ENCODE peak calls at places on chromosomes 12 and 14, in five cellular contexts. One of them, this sample, is unnamed.

GRCh38 chr14:26415618-26416123 is 182.2 kb downstream of the NOVA1 start:
- DNase-seq in fibroblast of lung: peak
- DNase-seq in neuronal stem cell: no peak
- DNase-seq in neural progenitor cell: no peak
- DNase-seq in PC-3: peak
- DNase-seq in this sample: no peak

GRCh38 chr14:100546051-100546443 is 41.2 kb downstream of the BEGAIN start:
- DNase-seq in neural progenitor cell: no peak
- DNase-seq in PC-3: peak
- DNase-seq in neuronal stem cell: no peak
- DNase-seq in fibroblast of lung: no peak
- DNase-seq in this sample: no peak

GRCh38 chr12:2812290-2813213 is at the start of gene ITFG2:
- DNase-seq in fibroblast of lung: peak
- DNase-seq in neural progenitor cell: peak
- DNase-seq in PC-3: peak
- DNase-seq in neuronal stem cell: peak
- DNase-seq in this sample: peak

GRCh38 chr12:58841058-58841798 is 79.1 kb downstream of the LRIG3 start:
- DNase-seq in neuronal stem cell: no peak
- DNase-seq in fibroblast of lung: no peak
- DNase-seq in neural progenitor cell: peak
- DNase-seq in PC-3: no peak
- DNase-seq in this sample: no peak

GRCh38 chr12:101256271-101256670 is 23.6 kb upstream of the UTP20 start:
- DNase-seq in neuronal stem cell: no peak
- DNase-seq in PC-3: no peak
- DNase-seq in fibroblast of lung: no peak
- DNase-seq in neural progenitor cell: no peak
- DNase-seq in this sample: no peak

GRCh38 chr12:119334459-119335170 is at the start of gene CCDC60:
- DNase-seq in PC-3: no peak
- DNase-seq in fibroblast of lung: no peak
- DNase-seq in neural progenitor cell: peak
- DNase-seq in neuronal stem cell: peak
- DNase-seq in this sample: no peak

GRCh38 chr12:132210223-132211055 is 66.2 kb downstream of the NOC4L start:
- DNase-seq in neural progenitor cell: no peak
- DNase-seq in neuronal stem cell: no peak
- DNase-seq in PC-3: peak
- DNase-seq in fibroblast of lung: no peak
- DNase-seq in this sample: no peak

GRCh38 chr12:124369055-124369900 is 74.4 kb downstream of the RFLNA start:
- DNase-seq in PC-3: peak
- DNase-seq in neuronal stem cell: no peak
- DNase-seq in fibroblast of lung: peak
- DNase-seq in neural progenitor cell: no peak
- DNase-seq in this sample: peak

GRCh38 chr12:46401703-46402102 is 29.1 kb upstream of the SLC38A2 start:
- DNase-seq in neuronal stem cell: no peak
- DNase-seq in PC-3: no peak
- DNase-seq in fibroblast of lung: peak
- DNase-seq in neural progenitor cell: no peak
- DNase-seq in this sample: peak

GRCh38 chr14:76759589-76759988 is 1.7 kb upstream of the VASH1 start:
- DNase-seq in fibroblast of lung: no peak
- DNase-seq in neuronal stem cell: no peak
- DNase-seq in PC-3: no peak
- DNase-seq in neural progenitor cell: no peak
- DNase-seq in this sample: no peak

GRCh38 chr14:100708349-100709217 is 18.1 kb upstream of the DLK1 start:
- DNase-seq in fibroblast of lung: peak
- DNase-seq in neural progenitor cell: peak
- DNase-seq in PC-3: peak
- DNase-seq in neuronal stem cell: no peak
- DNase-seq in this sample: no peak

GRCh38 chr14:50354527-50354926 is 42.2 kb downstream of the CDKL1 start:
- DNase-seq in neuronal stem cell: no peak
- DNase-seq in PC-3: no peak
- DNase-seq in neural progenitor cell: no peak
- DNase-seq in fibroblast of lung: peak
- DNase-seq in this sample: no peak

GRCh38 chr14:70821916-70822705 is 12.8 kb upstream of the MAP3K9 start:
- DNase-seq in fibroblast of lung: peak
- DNase-seq in PC-3: peak
- DNase-seq in neuronal stem cell: peak
- DNase-seq in neural progenitor cell: peak
- DNase-seq in this sample: peak

GRCh38 chr14:103191856-103192835 is 68.9 kb downstream of the TNFAIP2 start:
- DNase-seq in neuronal stem cell: no peak
- DNase-seq in PC-3: no peak
- DNase-seq in fibroblast of lung: no peak
- DNase-seq in neural progenitor cell: no peak
- DNase-seq in this sample: no peak

DNA sequence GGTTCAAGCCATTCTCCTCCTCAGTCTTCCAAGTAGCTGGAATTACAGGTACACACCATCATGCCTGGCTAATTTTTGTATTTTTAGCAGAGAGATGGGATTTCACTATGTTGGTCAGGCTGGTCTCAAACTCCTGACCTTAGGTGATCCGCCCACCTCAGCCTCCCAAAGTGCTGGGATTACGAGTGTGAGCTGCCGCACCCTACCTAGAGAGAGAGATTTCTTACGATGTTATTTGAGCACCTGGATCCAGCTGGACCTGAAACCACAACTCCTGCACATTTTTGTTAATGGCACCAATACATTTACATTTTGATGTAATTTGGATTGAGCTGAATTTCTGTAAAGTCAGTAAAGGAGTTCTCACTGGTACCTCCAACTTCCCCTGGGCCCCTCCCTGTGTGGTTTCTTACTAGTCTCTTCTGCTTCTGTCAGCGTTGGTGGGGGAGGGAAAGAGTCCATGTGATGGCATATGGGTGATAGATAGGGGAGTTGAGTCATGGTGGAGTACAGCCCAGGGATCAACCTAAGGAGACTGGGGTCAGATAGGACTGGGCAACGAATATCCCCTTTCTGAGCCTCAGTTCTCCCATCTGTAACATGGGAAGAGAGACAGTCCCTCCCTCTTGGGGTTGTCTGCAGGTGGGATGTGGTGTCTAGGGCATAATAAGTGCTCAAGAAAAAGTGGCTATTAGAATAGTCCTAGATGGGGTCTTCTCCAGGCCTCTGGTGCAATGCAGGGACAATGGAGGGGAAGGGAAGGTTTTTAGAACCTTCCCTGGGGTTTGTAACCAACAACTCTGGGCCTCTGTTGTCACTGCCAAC is 83.3 kb upstream of the MED13L start:
- DNase-seq in neural progenitor cell: no peak
- DNase-seq in PC-3: no peak
- DNase-seq in neuronal stem cell: no peak
- DNase-seq in fibroblast of lung: no peak
- DNase-seq in this sample: no peak
- H3K4me2 ChIP-seq in neural progenitor cell: no peak
- H3K4me2 ChIP-seq in PC-3: no peak
- H3K4me2 ChIP-seq in neuronal stem cell: no peak
- H3K4me2 ChIP-seq in fibroblast of lung: no peak
- H3K4me2 ChIP-seq in this sample: no peak

DNA sequence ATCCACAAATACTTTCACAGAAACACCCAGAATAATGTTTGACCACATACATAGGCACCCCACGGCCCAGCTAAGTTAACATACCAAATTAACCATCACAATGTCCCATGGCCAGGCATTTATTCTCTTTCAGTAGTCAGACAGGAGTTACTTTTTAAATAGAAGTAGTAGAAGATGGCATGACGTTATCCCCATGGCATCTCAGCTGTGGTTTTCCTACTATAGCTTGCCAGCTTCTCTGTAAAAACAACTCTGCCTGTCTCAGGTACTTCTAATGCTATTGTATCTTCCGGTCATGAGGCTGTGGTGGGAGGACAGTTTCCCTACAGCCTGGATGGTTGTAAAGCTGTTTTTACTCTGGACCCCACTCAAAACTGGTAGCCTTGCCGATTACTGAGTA is 19.3 kb downstream of the CTSG start:
- DNase-seq in neural progenitor cell: no peak
- DNase-seq in PC-3: peak
- DNase-seq in fibroblast of lung: no peak
- DNase-seq in neuronal stem cell: no peak
- DNase-seq in this sample: no peak
- H3K4me2 ChIP-seq in neural progenitor cell: no peak
- H3K4me2 ChIP-seq in PC-3: no peak
- H3K4me2 ChIP-seq in fibroblast of lung: no peak
- H3K4me2 ChIP-seq in neuronal stem cell: no peak
- H3K4me2 ChIP-seq in this sample: no peak

DNA sequence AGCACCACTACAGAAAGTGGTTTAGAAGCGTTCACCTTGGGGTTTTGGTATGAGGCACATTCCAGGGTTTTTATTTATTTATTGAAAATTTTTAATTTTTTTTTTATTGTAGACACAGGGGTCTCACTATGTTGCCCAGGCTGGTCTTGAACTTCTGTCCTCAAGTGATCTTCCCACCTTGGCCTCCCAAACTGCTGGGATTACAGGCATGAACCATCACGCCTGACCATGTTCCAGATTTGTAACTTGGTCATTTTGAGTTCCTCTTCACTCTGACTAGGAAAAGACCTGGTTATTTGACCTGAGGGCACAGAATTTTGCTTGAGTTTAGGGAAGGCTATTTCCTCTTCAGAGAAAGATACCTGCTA is 3.1 kb downstream of the MLEC start:
- DNase-seq in neural progenitor cell: no peak
- DNase-seq in fibroblast of lung: no peak
- DNase-seq in neuronal stem cell: no peak
- DNase-seq in PC-3: no peak
- DNase-seq in this sample: no peak
- H3K4me2 ChIP-seq in neural progenitor cell: no peak
- H3K4me2 ChIP-seq in fibroblast of lung: no peak
- H3K4me2 ChIP-seq in neuronal stem cell: no peak
- H3K4me2 ChIP-seq in PC-3: peak
- H3K4me2 ChIP-seq in this sample: peak

DNA sequence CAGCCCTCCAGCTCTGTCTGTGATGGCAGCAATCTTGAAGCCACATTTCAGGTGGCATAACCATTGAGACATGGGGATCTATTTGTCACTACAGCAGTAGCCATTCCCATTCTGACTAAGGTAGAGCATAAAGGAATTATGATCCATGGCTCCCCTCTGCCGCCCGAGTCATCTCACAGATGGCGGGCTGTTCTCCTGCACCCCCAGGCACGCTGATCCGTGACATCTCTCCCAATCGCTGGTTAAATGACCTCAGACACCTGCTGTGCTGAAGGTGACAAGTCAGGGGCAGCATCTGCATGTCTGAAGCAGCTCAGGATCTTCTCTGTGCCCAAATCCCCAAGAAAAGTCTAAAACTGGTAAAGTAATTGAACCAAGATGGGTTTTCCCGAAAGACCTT is 124.3 kb downstream of the ZFP36L1 start:
- DNase-seq in neuronal stem cell: no peak
- DNase-seq in PC-3: no peak
- DNase-seq in fibroblast of lung: no peak
- DNase-seq in neural progenitor cell: no peak
- DNase-seq in this sample: no peak
- H3K4me2 ChIP-seq in neuronal stem cell: no peak
- H3K4me2 ChIP-seq in PC-3: no peak
- H3K4me2 ChIP-seq in fibroblast of lung: no peak
- H3K4me2 ChIP-seq in neural progenitor cell: no peak
- H3K4me2 ChIP-seq in this sample: no peak

GRCh38 chr12:27560126-27560525 is 36.1 kb downstream of the PPFIBP1 start:
- DNase-seq in neuronal stem cell: no peak
- DNase-seq in PC-3: no peak
- DNase-seq in fibroblast of lung: no peak
- DNase-seq in neural progenitor cell: no peak
- DNase-seq in this sample: no peak
- H3K4me2 ChIP-seq in neuronal stem cell: no peak
- H3K4me2 ChIP-seq in PC-3: no peak
- H3K4me2 ChIP-seq in fibroblast of lung: no peak
- H3K4me2 ChIP-seq in neural progenitor cell: no peak
- H3K4me2 ChIP-seq in this sample: no peak

DNA sequence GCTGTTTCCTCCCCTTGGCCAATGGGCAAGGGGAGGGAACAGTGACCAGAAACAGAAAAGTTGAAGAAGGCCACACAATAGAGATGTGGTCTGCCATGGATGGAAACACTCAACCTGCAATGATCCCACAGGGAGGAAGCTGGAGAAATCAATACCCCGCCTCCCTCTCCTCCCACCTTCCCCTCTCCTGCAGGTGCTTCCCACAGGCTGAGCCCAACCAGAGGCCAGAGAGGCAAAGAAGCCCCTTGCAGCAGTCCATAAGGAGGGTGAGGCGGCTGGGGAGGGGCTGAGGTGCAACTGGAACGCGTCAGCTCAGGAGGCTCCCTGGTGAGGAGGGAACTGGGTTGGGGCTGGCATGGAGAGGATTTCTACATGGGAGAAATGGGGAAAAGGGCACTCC is 84.0 kb downstream of the RNF34 start:
- DNase-seq in fibroblast of lung: no peak
- DNase-seq in neuronal stem cell: no peak
- DNase-seq in PC-3: no peak
- DNase-seq in neural progenitor cell: no peak
- DNase-seq in this sample: no peak
- H3K4me2 ChIP-seq in fibroblast of lung: no peak
- H3K4me2 ChIP-seq in neuronal stem cell: no peak
- H3K4me2 ChIP-seq in PC-3: no peak
- H3K4me2 ChIP-seq in neural progenitor cell: no peak
- H3K4me2 ChIP-seq in this sample: no peak

This sample was measured in endothelial cell of umbilical vein.